ENCODE peak calls at places on chromosomes 4 and X, in nine cellular contexts. E is Ammon's horn, U is endodermal cell, T is amniotic stem cell, P is GM23338, M is RWPE1, N is astrocyte of the spinal cord, G is GM10248, O is right lobe of liver. D is an unnamed sample.

GRCh38 chrX:20252392-20253231 is 14.1 kb downstream of the RPS6KA3 start:
- DNase-seq in O (peak; percentile 58), T (peak; percentile 3), M (no peak), N (peak; percentile 44), U (peak; percentile 90), G (peak; percentile 16), E (peak; percentile 10), P (peak; percentile 66), D (peak; percentile 55)

GRCh38 chr4:153655928-153656327 is 28.2 kb upstream of the TLR2 start:
- DNase-seq in U (no peak), N (no peak), E (peak; percentile 66), G (no peak), T (no peak), O (peak; percentile 77), P (no peak), M (no peak), D (no peak)

GRCh38 chr4:92104506-92104905 is 199.3 kb upstream of the GRID2 start:
- DNase-seq in G (no peak), U (no peak), O (no peak), N (no peak), E (no peak), T (no peak), P (no peak), M (no peak), D (no peak)

GRCh38 chr4:154642361-154642760 is 29.9 kb upstream of the FGG start:
- DNase-seq in N (no peak), T (no peak), O (no peak), P (peak; percentile 27), E (no peak), M (no peak), G (no peak), U (no peak), D (no peak)

GRCh38 chr4:162837679-162838078 is 329.0 kb downstream of the NAF1 start:
- DNase-seq in N (no peak), O (no peak), U (no peak), E (no peak), P (no peak), G (no peak), M (no peak), T (no peak), D (no peak)

GRCh38 chrX:70134116-70134477 is 850 bp downstream of the IGBP1 start:
- DNase-seq in U (no peak), O (no peak), N (peak; percentile 1), P (peak; percentile 19), G (no peak), M (peak; percentile 2), E (no peak), T (no peak), D (peak; percentile 1)

GRCh38 chr4:122898370-122899150 is 23.8 kb downstream of the NUDT6 start:
- DNase-seq in O (no peak), U (no peak), E (peak; percentile 46), M (peak; percentile 74), G (no peak), N (peak; percentile 93), P (no peak), T (peak; percentile 68), D (no peak)

GRCh38 chr4:169802871-169803270 is 45.1 kb upstream of the HPF1 start:
- DNase-seq in O (no peak), E (no peak), N (no peak), U (no peak), T (no peak), M (no peak), P (no peak), G (no peak), D (no peak)

GRCh38 chr4:76974150-76974549 is 24.6 kb downstream of the SEPTIN11 start:
- DNase-seq in P (no peak), O (no peak), G (no peak), N (no peak), U (no peak), T (no peak), M (no peak), E (no peak), D (no peak)

GRCh38 chrX:31459361-31459760 is 387.5 kb upstream of the FTHL17 start:
- DNase-seq in G (no peak), T (no peak), N (no peak), P (no peak), E (no peak), M (no peak), U (no peak), O (no peak), D (no peak)

GRCh38 chr4:85751907-85752306 is 277.0 kb downstream of the ARHGAP24 start:
- DNase-seq in P (no peak), N (no peak), E (no peak), U (no peak), T (no peak), G (no peak), O (no peak), M (no peak), D (no peak)

GRCh38 chrX:153974003-153974725 is 1.6 kb downstream of the TMEM187 start:
- DNase-seq in E (no peak), O (no peak), N (no peak), T (no peak), G (no peak), M (no peak), P (no peak), U (peak; percentile 43), D (no peak)

GRCh38 chr4:55395218-55395528 is 584 bp upstream of the TMEM165 start:
- DNase-seq in N (no peak), E (no peak), M (no peak), T (no peak), G (no peak), U (no peak), O (no peak), P (no peak), D (no peak)

GRCh38 chr4:102781570-102781969 is 20.8 kb upstream of the MANBA start:
- DNase-seq in O (no peak), M (no peak), P (no peak), N (no peak), G (no peak), T (no peak), E (no peak), U (no peak), D (no peak)

GRCh38 chrX:136176399-136176825 is 29.1 kb downstream of the FHL1 start:
- DNase-seq in P (no peak), O (no peak), U (no peak), E (no peak), M (peak; percentile 30), T (peak; percentile 42), N (peak; percentile 87), G (no peak), D (no peak)

GRCh38 chr4:121107507-121107906 is 35.2 kb upstream of the NDNF start:
- DNase-seq in M (no peak), U (no peak), P (no peak), N (no peak), O (no peak), E (no peak), G (no peak), T (no peak), D (no peak)

GRCh38 chr4:172707622-172708021 is 461.0 kb upstream of the GALNT7 start:
- DNase-seq in P (peak; percentile 82), G (no peak), N (no peak), M (no peak), O (no peak), U (no peak), T (no peak), E (no peak), D (no peak)

GRCh38 chrX:129780441-129781105 is 824 bp downstream of the SASH3 start:
- DNase-seq in G (no peak), N (no peak), E (no peak), P (no peak), U (no peak), M (no peak), T (no peak), O (no peak), D (no peak)

GRCh38 chr4:55444822-55445221 is 49.1 kb downstream of the TMEM165 start:
- DNase-seq in P (no peak), T (no peak), G (no peak), E (peak; percentile 23), N (peak; percentile 50), U (no peak), M (peak; percentile 25), O (no peak), D (no peak)

GRCh38 chrX:102516314-102516936 is at the start of gene TMSB15A:
- DNase-seq in T (peak; percentile 3), O (peak; percentile 59), M (peak; percentile 56), E (peak; percentile 56), U (peak; percentile 91), P (peak; percentile 84), G (peak; percentile 49), N (peak; percentile 56), D (no peak)

GRCh38 chrX:72121381-72121780 is 10.3 kb downstream of the RTL5 start:
- DNase-seq in M (no peak), E (peak; percentile 64), P (no peak), O (no peak), N (peak; percentile 85), G (peak; percentile 26), U (peak; percentile 10), T (peak; percentile 24), D (no peak)

GRCh38 chr4:178196751-178197150 is 754.5 kb upstream of the AGA start:
- DNase-seq in O (no peak), P (no peak), U (no peak), E (no peak), N (no peak), T (no peak), G (no peak), M (no peak), D (no peak)

GRCh38 chr4:88792821-88793220 is 95.2 kb upstream of the NAP1L5 start:
- DNase-seq in T (no peak), O (no peak), M (no peak), N (peak; percentile 48), E (no peak), U (no peak), P (peak; percentile 48), G (no peak), D (no peak)

GRCh38 chr4:93731448-93731847 is 97.1 kb upstream of the ATOH1 start:
- DNase-seq in N (no peak), G (no peak), O (no peak), E (no peak), U (peak; percentile 60), P (peak; percentile 19), T (no peak), M (no peak), D (no peak)

GRCh38 chr4:130187587-130187986 is 1091.6 kb downstream of the C4orf33 start:
- DNase-seq in P (no peak), T (no peak), G (no peak), U (no peak), M (no peak), O (no peak), E (no peak), N (no peak), D (no peak)

GRCh38 chr4:150244600-150244999 is 166.4 kb downstream of the DCLK2 start:
- DNase-seq in G (no peak), N (peak; percentile 89), U (no peak), T (no peak), E (no peak), M (no peak), O (no peak), P (peak; percentile 23), D (no peak)

GRCh38 chr4:186840222-186840701 is 116.6 kb upstream of the FAT1 start:
- DNase-seq in U (no peak), O (no peak), M (no peak), T (no peak), P (no peak), E (no peak), G (no peak), N (no peak), D (no peak)

GRCh38 chr4:103996059-103996458 is 276.3 kb upstream of the TACR3 start:
- DNase-seq in M (peak; percentile 34), E (peak; percentile 51), T (no peak), N (peak; percentile 48), O (no peak), P (peak; percentile 40), U (peak; percentile 42), G (no peak), D (no peak)

GRCh38 chr4:107034982-107035710 is 967 bp downstream of the DKK2 start:
- DNase-seq in M (peak; percentile 1), P (peak; percentile 74), E (peak; percentile 13), U (peak; percentile 79), O (no peak), T (no peak), G (peak; percentile 17), N (peak; percentile 45), D (no peak)

D was measured in Jurkat, Clone E6-1.